ENCODE peak calls at places on chromosomes 6 and 20, in five cellular contexts. A is glutamatergic neuron, N is heart left ventricle, Z is type B pancreatic cell, R is HCT116. H is an unnamed sample.

GRCh38 chr6:75824160-75824559 is 75.1 kb downstream of the MYO6 start:
- DNase-seq in R (no peak), A (no peak), Z (no peak), N (no peak), H (no peak)

GRCh38 chr20:12063106-12063505 is 145.4 kb downstream of the BTBD3 start:
- DNase-seq in N (no peak), A (no peak), R (no peak), Z (no peak), H (no peak)

GRCh38 chr20:62360854-62361798 is 6.0 kb downstream of the LAMA5 start:
- DNase-seq in Z (no peak), R (no peak), A (peak), N (peak), H (no peak)

GRCh38 chr6:23306251-23306950 is 737.0 kb downstream of the HDGFL1 start:
- DNase-seq in R (no peak), A (no peak), Z (no peak), N (no peak), H (no peak)

GRCh38 chr6:116118608-116119007 is 7.3 kb downstream of the COL10A1 start:
- DNase-seq in A (no peak), N (no peak), R (no peak), Z (no peak), H (peak)

GRCh38 chr6:14313220-14313619 is 195.6 kb downstream of the CD83 start:
- DNase-seq in Z (no peak), R (no peak), N (no peak), A (no peak), H (no peak)

GRCh38 chr6:2020909-2021308 is 224.5 kb downstream of the GMDS start:
- DNase-seq in A (no peak), Z (no peak), N (no peak), R (no peak), H (peak)

GRCh38 chr6:125759184-125759902 is 9.9 kb downstream of the HEY2 start:
- DNase-seq in Z (no peak), A (peak), R (peak), N (peak), H (no peak)

GRCh38 chr20:13777171-13777601 is 7.5 kb downstream of the ESF1 start:
- DNase-seq in R (peak), N (no peak), Z (no peak), A (no peak), H (peak)

GRCh38 chr6:49326337-49326736 is 136.7 kb downstream of the MMUT start:
- DNase-seq in R (no peak), Z (no peak), N (no peak), A (no peak), H (peak)

GRCh38 chr6:53336070-53336469 is 12.7 kb downstream of the ELOVL5 start:
- DNase-seq in A (no peak), R (no peak), N (no peak), Z (no peak), H (no peak)

GRCh38 chr20:5612476-5613291 is 137.5 kb upstream of the SHLD1 start:
- DNase-seq in Z (no peak), R (no peak), A (no peak), N (no peak), H (no peak)

GRCh38 chr6:85273870-85274269 is 176.0 kb upstream of the NT5E start:
- DNase-seq in A (no peak), Z (no peak), R (no peak), N (no peak), H (peak)

DNA sequence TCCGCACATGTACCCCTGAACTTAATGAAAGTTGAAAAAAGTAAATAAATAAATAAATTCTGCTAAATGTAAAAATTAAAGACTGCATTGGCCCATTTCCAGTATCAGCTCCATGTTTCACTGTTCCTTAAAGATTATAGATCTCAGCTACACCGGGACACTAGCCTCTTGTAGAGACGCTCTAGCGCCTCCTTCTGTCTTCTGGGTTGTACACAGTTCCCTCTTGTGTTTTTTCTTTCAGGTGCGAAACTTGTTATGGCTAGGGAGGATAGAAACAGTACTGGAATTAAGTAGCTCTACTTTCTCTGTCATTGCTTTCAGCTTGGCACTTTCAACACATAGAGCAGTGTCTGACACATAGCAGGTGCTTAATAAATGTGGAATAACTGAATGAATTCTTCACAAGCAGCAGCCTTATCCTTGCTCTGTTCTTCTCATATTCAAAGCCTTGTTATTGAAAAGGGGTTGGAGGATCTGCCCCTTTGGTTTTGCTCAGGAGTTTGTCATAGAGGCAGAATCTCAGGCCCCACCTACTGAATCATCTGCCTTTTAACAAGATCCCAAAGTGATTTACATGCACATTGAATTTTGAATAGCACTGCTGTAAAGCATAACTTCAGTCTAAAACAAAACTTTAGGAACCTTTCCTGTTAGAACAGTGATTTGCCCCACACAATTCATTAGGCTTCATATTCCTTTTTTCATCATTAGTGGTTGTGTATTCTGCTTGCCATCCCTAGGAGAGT is 92.3 kb downstream of the FIG4 start:
- DNase-seq in R (no peak), A (no peak), N (no peak), Z (no peak), H (peak)
- TF ChIP-seq CTCF in R (peak), A (no peak), N (peak), Z (peak), H (peak)

GRCh38 chr6:96468681-96469224 is 52.9 kb upstream of the UFL1 start:
- DNase-seq in R (no peak), N (no peak), Z (no peak), A (no peak), H (peak)
- TF ChIP-seq CTCF in R (peak), N (no peak), Z (peak), A (peak), H (no peak)

DNA sequence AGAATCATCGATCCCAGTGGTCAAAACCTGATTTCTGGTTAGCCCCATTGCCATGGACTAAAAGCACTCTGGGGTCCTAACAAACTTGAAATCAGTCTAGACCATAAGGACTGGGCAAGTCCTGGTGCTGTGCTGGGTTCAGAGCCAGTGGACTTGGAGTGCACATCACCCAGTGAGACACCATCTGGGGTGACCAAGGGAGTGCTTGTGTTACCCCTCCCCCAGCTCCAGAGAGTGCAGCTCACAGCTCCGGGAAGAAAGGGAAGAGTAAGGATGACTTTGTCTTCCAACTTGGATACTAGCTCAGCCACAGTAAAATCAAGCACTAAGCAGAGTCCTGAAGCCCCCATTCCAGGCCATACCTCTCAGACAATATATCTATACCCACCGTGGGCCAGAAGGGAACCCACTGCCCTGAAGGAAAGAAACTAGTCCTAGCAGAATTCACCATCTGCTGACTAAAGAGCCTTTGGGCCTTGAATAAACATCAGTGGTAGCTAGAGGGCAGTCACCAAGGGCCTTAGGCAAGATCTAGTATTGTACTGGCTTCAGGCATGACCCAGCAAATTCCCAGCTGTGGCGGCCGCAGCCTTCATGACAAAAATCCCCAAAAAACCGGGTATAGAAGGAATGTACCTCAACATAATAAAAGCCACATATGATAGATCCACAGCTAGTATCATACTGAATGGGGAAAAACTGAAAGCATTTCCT is 153.5 kb upstream of the OGFRL1 start:
- DNase-seq in R (no peak), N (no peak), A (no peak), Z (no peak), H (peak)
- TF ChIP-seq CTCF in R (no peak), N (no peak), A (no peak), Z (no peak), H (peak)

GRCh38 chr6:43803055-43803782 is 33.2 kb downstream of the VEGFA start:
- DNase-seq in N (peak), R (no peak), Z (no peak), A (no peak), H (peak)

GRCh38 chr6:43798688-43799444 is 28.9 kb downstream of the VEGFA start:
- DNase-seq in Z (no peak), N (peak), R (peak), A (no peak), H (peak)

GRCh38 chr6:43801489-43802181 is 31.6 kb downstream of the VEGFA start:
- DNase-seq in A (no peak), N (no peak), Z (no peak), R (no peak), H (no peak)

GRCh38 chr6:43799671-43800623 is 29.9 kb downstream of the VEGFA start:
- DNase-seq in R (no peak), N (no peak), A (no peak), Z (no peak), H (no peak)

GRCh38 chr6:43800746-43801488 is 30.9 kb downstream of the VEGFA start:
- DNase-seq in Z (no peak), N (peak), A (no peak), R (no peak), H (no peak)
- TF ChIP-seq CTCF in Z (peak), N (no peak), A (peak), R (peak), H (peak)

DNA sequence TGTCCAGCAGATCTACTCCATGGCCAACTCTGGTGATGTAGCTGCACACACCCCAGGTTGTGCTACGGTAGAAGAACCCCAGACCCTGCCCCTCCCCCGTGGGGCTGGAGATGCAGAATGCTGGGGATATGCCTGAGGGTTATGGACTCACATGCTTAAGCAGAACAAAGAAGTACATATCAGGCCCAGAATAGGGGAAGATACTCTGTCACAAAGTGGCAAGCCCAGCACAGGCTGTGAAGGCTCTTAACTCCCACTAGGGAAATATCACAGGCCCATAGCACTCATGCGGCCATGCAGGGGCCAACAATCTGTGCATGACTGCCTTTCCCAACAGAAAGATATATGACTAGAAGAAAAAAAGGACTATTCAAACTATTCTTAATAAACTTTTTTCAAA is 234.9 kb downstream of the KCNQ5 start:
- DNase-seq in N (no peak), Z (no peak), R (no peak), A (no peak), H (no peak)
- TF ChIP-seq CTCF in N (no peak), Z (no peak), R (no peak), A (no peak), H (no peak)

GRCh38 chr20:22796465-22797077 is 212.2 kb upstream of the FOXA2 start:
- DNase-seq in N (no peak), A (no peak), Z (no peak), R (no peak), H (peak)

GRCh38 chr20:22791877-22792525 is 207.6 kb upstream of the FOXA2 start:
- DNase-seq in A (no peak), Z (no peak), N (no peak), R (no peak), H (peak)

GRCh38 chr20:22795455-22795854 is 211.1 kb upstream of the FOXA2 start:
- DNase-seq in A (no peak), Z (no peak), R (no peak), N (no peak), H (no peak)

GRCh38 chr20:22795897-22796296 is 211.5 kb upstream of the FOXA2 start:
- DNase-seq in N (peak), A (no peak), Z (no peak), R (peak), H (peak)

DNA sequence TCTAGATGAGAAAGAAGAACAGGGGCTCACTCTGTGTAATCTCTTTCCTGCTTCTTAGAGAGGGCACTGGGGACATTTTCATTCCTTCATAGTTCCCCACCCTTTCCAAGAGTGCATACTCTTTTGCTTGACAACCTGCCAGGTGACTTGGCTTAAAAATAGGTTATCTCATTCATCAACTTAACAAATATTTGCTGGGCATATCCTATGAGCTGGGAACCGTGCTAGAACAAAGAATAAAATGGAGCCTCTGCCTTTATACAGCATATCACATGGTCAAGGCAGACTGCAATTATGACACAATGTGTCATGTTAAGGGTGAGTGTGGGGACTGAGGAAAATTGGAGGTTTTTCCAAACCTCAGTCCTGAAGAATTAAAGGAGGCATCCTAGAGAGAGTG is 209.8 kb upstream of the FOXA2 start:
- DNase-seq in A (no peak), Z (no peak), N (no peak), R (no peak), H (no peak)
- TF ChIP-seq CTCF in A (no peak), Z (no peak), N (no peak), R (no peak), H (no peak)

DNA sequence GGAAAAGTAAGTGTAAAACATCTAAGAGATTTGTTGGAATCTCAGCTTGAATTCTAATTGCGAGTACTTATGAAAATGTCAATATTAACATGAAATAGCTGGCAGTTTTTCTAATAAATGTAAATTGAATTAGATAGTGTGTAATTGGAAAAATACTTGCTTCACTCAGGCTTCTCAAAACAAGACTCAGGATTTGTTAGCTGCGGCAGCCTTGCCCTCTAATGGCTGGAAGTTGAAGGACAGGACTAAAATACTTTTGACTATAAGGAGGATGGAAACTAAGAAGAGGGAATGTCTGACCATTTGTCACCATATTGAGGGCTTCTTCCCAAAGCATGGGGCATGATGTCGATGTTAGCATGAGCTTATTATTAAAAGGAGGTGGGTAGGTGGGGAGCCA is 227.0 kb downstream of the UST start:
- DNase-seq in Z (no peak), A (no peak), N (no peak), R (peak), H (peak)
- TF ChIP-seq CTCF in Z (peak), A (peak), N (peak), R (peak), H (peak)

DNA sequence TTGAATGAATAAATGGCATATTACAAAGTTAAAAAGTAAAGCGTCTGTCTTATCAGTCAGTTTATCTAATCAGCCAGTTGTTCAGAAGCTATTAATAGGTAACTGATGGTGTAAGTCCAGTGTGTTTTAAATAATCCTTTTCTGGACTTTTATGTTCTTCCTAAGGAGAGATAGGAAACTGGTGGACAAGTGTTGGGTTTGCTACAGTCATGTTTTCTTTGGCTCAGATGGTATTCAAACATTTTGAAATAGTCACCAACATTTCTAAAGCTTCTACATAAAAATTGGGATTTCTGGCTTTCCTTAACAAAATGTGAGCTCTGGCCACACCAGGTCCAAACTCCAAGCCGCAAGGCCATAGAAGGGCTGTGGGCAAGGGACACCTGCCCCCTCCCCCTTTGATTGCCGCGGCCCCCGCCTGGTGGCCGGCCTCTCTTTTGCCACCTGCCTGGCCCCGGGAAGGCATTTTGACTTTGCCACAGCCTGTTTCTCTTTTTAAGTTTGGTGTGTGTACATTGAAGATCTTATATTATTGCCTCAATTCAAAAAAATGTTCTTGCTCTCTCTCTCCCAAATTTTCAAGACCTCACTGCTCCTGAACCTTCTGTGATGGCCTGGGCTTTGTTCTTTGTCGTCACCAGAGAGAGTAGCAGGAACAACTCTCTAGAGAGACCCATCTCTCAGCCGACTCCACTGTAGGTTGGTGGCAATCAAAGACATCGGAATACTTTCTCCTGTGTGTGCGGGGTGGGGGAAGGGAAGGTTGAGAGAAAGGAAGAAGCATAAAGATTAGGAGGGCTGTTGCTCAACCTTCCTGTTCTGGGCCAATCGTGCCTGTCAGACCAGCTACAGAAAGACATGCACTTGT is 84.0 kb upstream of the ZNF217 start:
- DNase-seq in N (peak), Z (no peak), A (peak), R (no peak), H (peak)
- TF ChIP-seq CTCF in N (no peak), Z (no peak), A (no peak), R (no peak), H (no peak)

GRCh38 chr6:143294265-143294664 is 156.2 kb downstream of the ADAT2 start:
- DNase-seq in N (no peak), A (no peak), Z (no peak), R (no peak), H (no peak)

GRCh38 chr6:143301204-143301603 is 149.3 kb downstream of the ADAT2 start:
- DNase-seq in A (no peak), Z (no peak), R (no peak), N (no peak), H (no peak)

GRCh38 chr6:143293526-143293925 is 157.0 kb downstream of the ADAT2 start:
- DNase-seq in R (no peak), A (no peak), N (no peak), Z (no peak), H (no peak)

GRCh38 chr6:143295904-143296303 is 154.6 kb downstream of the ADAT2 start:
- DNase-seq in N (no peak), Z (no peak), A (no peak), R (no peak), H (no peak)

DNA sequence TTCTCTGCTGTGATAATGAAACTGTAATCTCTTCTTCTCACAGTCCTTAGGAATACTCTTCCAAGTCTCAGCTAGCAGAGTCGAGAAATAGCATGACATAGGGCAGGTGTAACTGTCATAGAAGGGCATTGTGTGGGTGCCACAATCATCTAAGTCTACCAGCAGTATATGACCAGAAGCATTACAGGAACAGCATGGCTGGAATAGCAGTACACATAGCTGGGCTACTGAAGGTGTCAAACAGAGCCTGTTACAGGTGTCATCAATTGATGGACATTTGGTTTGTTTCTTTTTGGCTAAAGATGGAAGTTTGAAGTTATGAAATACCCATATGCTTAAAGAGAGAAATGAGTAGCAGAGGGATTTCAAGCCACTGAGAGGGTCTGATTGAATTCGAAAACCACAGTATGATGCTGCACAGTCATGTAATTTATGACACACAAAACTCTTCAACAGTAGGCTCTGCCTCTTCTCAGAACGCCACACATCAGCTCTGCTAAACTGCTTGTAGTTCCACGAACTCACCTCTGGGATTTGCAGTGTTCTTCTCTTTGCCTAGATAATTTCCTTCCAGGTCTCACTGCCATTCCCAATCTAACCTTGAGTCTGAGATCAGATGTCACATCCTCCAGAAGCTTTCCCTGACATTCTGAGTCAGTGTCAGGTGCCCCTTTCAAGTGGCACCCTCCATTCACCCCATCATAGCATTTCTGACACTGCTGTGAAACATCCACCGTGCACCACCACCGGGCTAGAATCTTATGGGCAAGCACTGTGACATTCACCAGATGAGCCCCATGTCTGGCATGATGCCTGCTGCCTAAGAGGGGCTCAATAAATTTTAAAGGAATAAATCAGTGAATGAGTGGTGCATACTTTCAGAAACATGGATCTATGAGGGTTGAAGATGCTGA is 151.0 kb downstream of the ADAT2 start:
- DNase-seq in A (no peak), R (no peak), Z (no peak), N (no peak), H (no peak)
- TF ChIP-seq CTCF in A (no peak), R (no peak), Z (no peak), N (no peak), H (no peak)

H was measured in choroid plexus epithelial cell.